ENCODE peak calls at places on chromosome 6, in five cellular contexts. Z is EL; W is HuH-7.5; L is stimulated activated CD8-positive, alpha-beta memory T cell treated with anti-CD3 and anti-CD28 coated beads, Interleukin-7, amount 100 ng/mL, for 1 hour; Q is KG1. Y is an unnamed sample.

GRCh38 chr6:5080574-5080973 is 4.6 kb upstream of the PPP1R3G start:
- DNase-seq in Z (peak; percentile 25), W (no peak), L (no peak), Q (no peak), Y (no peak)

GRCh38 chr6:108995296-108995695 is 99.3 kb downstream of the SESN1 start:
- DNase-seq in Z (no peak), W (no peak), L (no peak), Q (no peak), Y (no peak)

GRCh38 chr6:111944541-111944940 is 71.3 kb upstream of the FYN start:
- DNase-seq in Z (no peak), W (no peak), L (no peak), Q (no peak), Y (no peak)

GRCh38 chr6:117326396-117326795 is 61.0 kb downstream of the VGLL2 start:
- DNase-seq in Z (no peak), W (no peak), L (no peak), Q (no peak), Y (no peak)

GRCh38 chr6:149200282-149200936 is 117.1 kb upstream of the TAB2 start:
- DNase-seq in Z (no peak), W (no peak), L (no peak), Q (no peak), Y (no peak)

GRCh38 chr6:41689171-41690008 is 46.0 kb downstream of the TFEB start:
- DNase-seq in Z (peak; percentile 54), W (no peak), L (no peak), Q (no peak), Y (no peak)

GRCh38 chr6:22322103-22322882 is 25.5 kb upstream of the PRL start:
- DNase-seq in Z (no peak), W (no peak), L (no peak), Q (no peak), Y (no peak)

GRCh38 chr6:36196049-36196879 is at the start of gene BRPF3:
- DNase-seq in Z (peak; percentile 79), W (peak; percentile 70), L (peak; percentile 48), Q (peak; percentile 61), Y (peak; percentile 14)

GRCh38 chr6:40804905-40805304 is 217.7 kb upstream of the LRFN2 start:
- DNase-seq in Z (no peak), W (no peak), L (no peak), Q (no peak), Y (no peak)

GRCh38 chr6:135310291-135310690 is 129.2 kb downstream of the MYB start:
- DNase-seq in Z (no peak), W (no peak), L (no peak), Q (no peak), Y (peak; percentile 61)

GRCh38 chr6:170590725-170591124 is 6.3 kb upstream of the PDCD2 start:
- DNase-seq in Z (no peak), W (no peak), L (no peak), Q (no peak), Y (no peak)

GRCh38 chr6:53979468-53980067 is 131.7 kb upstream of the MLIP start:
- DNase-seq in Z (peak; percentile 50), W (no peak), L (no peak), Q (no peak), Y (no peak)

GRCh38 chr6:21791596-21791995 is 198.0 kb downstream of the SOX4 start:
- DNase-seq in Z (no peak), W (no peak), L (no peak), Q (no peak), Y (no peak)

Y was measured in GF-D8.